ENCODE peak calls at places on chromosomes 1 and 21, in six cellular contexts. H is tibial nerve; W is testis; J is heart right ventricle; O is CD8-positive, alpha-beta T cell; D is upper lobe of right lung. R is an unnamed sample. For H3K4me1 and H3K27me3, the result is how much of the 10 kb centered on the place peaks cover.

GRCh38 chr1:97243973-97244560 is 522.5 kb downstream of the PTBP2 start:
- DNase-seq in H (no peak), W (no peak), J (no peak), O (no peak), D (no peak), R (no peak)

GRCh38 chr1:116537898-116538297 is 32.9 kb downstream of the CD58 start:
- DNase-seq in H (no peak), W (no peak), J (no peak), O (no peak), D (no peak), R (no peak)

GRCh38 chr1:37034301-37035013 is at the start of gene GRIK3:
- DNase-seq in H (no peak), W (peak), J (no peak), O (no peak), D (no peak), R (peak)

GRCh38 chr21:43029785-43030184 is 45.9 kb downstream of the CBS start:
- DNase-seq in H (no peak), W (no peak), J (no peak), O (no peak), D (peak), R (no peak)

GRCh38 chr1:51518033-51518729 is 885 bp downstream of the EPS15 start:
- DNase-seq in H (peak), W (peak), J (peak), O (peak), D (peak), R (peak)

GRCh38 chr1:197441990-197442389 is 173.9 kb downstream of the CRB1 start:
- DNase-seq in H (peak), W (no peak), J (peak), O (no peak), D (no peak), R (no peak)

GRCh38 chr1:115426271-115426771 is 88.3 kb upstream of the NGF start:
- DNase-seq in H (peak), W (peak), J (peak), O (no peak), D (no peak), R (no peak)

GRCh38 chr1:29162476-29163138 is 19.1 kb downstream of the SRSF4 start:
- DNase-seq in H (no peak), W (no peak), J (peak), O (no peak), D (no peak), R (no peak)

GRCh38 chr1:192793983-192794767 is 14.7 kb upstream of the RGS2 start:
- DNase-seq in H (no peak), W (no peak), J (no peak), O (no peak), D (no peak), R (no peak)

GRCh38 chr1:151134396-151134795 is 12.0 kb downstream of the SEMA6C start:
- DNase-seq in H (no peak), W (no peak), J (no peak), O (no peak), D (no peak), R (no peak)

GRCh38 chr1:210499956-210500355 is 171.3 kb downstream of the HHAT start:
- DNase-seq in H (no peak), W (no peak), J (no peak), O (no peak), D (no peak), R (no peak)

GRCh38 chr1:81305997-81306452 is 494.7 kb upstream of the ADGRL2 start:
- DNase-seq in H (peak), W (peak), J (no peak), O (no peak), D (no peak), R (peak)

GRCh38 chr1:2460996-2461751 is 14.9 kb upstream of the PLCH2 start:
- DNase-seq in H (no peak), W (no peak), J (no peak), O (no peak), D (no peak), R (no peak)

GRCh38 chr1:31784356-31785019 is 20.3 kb upstream of the ADGRB2 start:
- DNase-seq in H (no peak), W (no peak), J (no peak), O (no peak), D (peak), R (no peak)

GRCh38 chr1:182575540-182576149 is 13.4 kb downstream of the RNASEL start:
- DNase-seq in H (no peak), W (no peak), J (no peak), O (no peak), D (no peak), R (no peak)

GRCh38 chr1:221637641-221638041 is 104.2 kb downstream of the DUSP10 start:
- DNase-seq in H (no peak), W (peak), J (no peak), O (no peak), D (no peak), R (peak)

GRCh38 chr1:206714331-206715058 is 29.8 kb downstream of the MAPKAPK2 start:
- DNase-seq in H (no peak), W (no peak), J (no peak), O (no peak), D (peak), R (no peak)

GRCh38 chr1:206715120-206715519 is 30.4 kb downstream of the MAPKAPK2 start:
- DNase-seq in H (no peak), W (no peak), J (no peak), O (no peak), D (peak), R (no peak)

GRCh38 chr1:206715552-206716518 is 31.1 kb downstream of the MAPKAPK2 start:
- DNase-seq in H (no peak), W (no peak), J (no peak), O (no peak), D (peak), R (no peak)

GRCh38 chr1:206717237-206717989 is 32.7 kb downstream of the MAPKAPK2 start:
- DNase-seq in H (no peak), W (no peak), J (no peak), O (no peak), D (peak), R (no peak)

DNA sequence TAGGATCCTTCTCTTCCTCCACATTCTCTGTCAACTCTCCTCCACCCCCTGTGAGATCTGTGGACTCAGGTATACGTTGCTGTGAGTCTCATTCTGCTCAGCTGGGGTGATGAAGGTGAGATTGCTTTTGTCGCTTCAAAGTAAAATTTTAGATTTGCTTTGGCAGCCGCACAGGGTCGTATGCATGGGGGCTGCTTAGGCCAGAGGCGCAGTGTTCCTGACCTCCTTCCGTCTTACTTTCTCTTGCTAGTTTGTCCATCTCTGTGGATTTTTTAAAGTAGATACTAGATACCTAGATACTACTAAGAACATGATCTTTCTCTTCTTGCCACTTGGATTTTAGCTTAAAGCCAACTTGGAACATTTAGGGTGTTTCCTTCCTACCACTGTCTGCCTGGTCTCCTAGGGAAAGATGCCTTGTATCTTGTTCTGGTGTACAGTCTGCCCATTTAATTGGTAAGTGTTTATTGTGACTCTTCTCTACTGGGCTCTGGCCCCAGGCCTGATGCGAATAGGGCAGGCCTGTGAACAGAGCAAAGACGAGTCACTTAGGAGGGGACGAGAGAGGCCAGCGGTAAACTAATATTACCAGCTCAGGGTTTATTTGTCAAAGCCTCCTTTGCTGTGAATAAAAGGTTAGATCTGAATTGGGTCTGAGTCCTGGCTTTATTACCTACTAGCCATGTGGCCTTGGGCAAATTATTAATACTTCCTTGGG is 32.0 kb downstream of the MAPKAPK2 start:
- DNase-seq in H (no peak), W (no peak), J (no peak), O (no peak), D (peak), R (no peak)
- H3K4me1 ChIP-seq in H (half or more), W (under half), J (half or more), O (half or more), D (half or more), R (under half)

GRCh38 chr1:48547521-48547920 is 75.5 kb upstream of the SPATA6 start:
- DNase-seq in H (no peak), W (no peak), J (no peak), O (no peak), D (no peak), R (no peak)

GRCh38 chr1:48556161-48556850 is 84.3 kb upstream of the SPATA6 start:
- DNase-seq in H (no peak), W (no peak), J (no peak), O (no peak), D (no peak), R (no peak)

GRCh38 chr1:48552903-48553626 is 81.1 kb upstream of the SPATA6 start:
- DNase-seq in H (no peak), W (no peak), J (no peak), O (no peak), D (no peak), R (no peak)

GRCh38 chr1:48555271-48555670 is 83.3 kb upstream of the SPATA6 start:
- DNase-seq in H (no peak), W (no peak), J (no peak), O (no peak), D (no peak), R (no peak)

DNA sequence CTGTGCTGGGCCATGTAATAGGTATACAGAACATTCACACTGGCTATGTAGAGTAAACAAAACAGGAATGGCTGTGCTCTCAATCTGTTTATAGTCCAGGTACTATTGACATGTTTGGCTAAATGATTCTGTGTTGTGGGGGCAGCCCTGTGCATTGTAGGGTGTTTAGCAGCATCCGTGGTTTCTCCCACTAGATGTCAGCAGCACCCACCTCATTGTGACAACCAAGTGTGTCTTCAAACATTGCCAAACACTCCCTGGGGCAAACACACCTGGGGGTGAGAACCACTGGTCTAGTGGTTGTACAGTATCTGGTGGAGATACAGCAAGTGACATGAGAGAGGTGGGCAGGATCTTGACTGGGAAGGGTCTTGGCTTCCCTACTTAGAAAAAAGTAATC is 80.4 kb upstream of the SPATA6 start:
- DNase-seq in H (no peak), W (no peak), J (no peak), O (no peak), D (no peak), R (peak)
- TF ChIP-seq CTCF in H (no peak), W (no peak), J (no peak), O (no peak), D (peak), R (peak)

GRCh38 chr1:94104127-94104684 is 16.7 kb downstream of the ABCA4 start:
- DNase-seq in H (no peak), W (no peak), J (no peak), O (no peak), D (no peak), R (no peak)

GRCh38 chr1:94106716-94107115 is 14.2 kb downstream of the ABCA4 start:
- DNase-seq in H (no peak), W (no peak), J (no peak), O (no peak), D (no peak), R (no peak)

GRCh38 chr1:94105501-94105952 is 15.4 kb downstream of the ABCA4 start:
- DNase-seq in H (no peak), W (no peak), J (no peak), O (no peak), D (no peak), R (no peak)

GRCh38 chr1:94104776-94105462 is 16.0 kb downstream of the ABCA4 start:
- DNase-seq in H (no peak), W (no peak), J (no peak), O (no peak), D (no peak), R (no peak)

DNA sequence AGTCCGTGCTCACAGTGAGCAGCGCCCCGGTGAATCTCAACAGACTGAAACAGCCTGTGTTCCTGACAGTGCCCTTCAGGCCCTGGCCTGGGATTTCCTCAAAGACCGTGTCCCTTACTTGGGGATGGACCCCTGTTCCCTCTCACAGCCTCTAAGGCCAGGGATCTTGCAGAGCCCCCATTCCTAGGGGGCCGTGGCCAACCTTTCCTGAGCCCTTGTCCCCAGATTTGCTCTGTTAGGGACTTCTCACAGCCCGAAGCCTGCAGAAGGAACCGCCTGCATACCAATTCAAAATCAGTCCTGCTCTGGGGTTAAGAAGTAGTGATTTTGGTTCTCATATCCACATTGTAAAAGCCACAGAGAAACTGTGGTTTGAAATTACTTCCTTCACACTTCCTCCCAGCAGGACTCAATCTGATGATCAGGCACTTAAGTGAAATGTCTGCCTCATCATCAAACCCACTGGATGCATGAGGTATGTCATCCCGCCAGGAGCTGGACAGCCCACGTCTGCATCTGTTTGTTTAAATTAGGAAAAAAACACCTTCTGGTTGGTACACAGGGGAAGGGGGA is 14.9 kb downstream of the ABCA4 start:
- DNase-seq in H (no peak), W (no peak), J (no peak), O (no peak), D (no peak), R (no peak)
- H3K27me3 ChIP-seq in H (under half), W (under half), J (under half), O (under half), D (under half), R (under half)

GRCh38 chr1:205670611-205671430 is 9.5 kb downstream of the SLC45A3 start:
- DNase-seq in H (no peak), W (no peak), J (no peak), O (no peak), D (no peak), R (no peak)
- H3K4me1 ChIP-seq in H (under half), W (under half), J (under half), O (under half), D (under half), R (under half)

DNA sequence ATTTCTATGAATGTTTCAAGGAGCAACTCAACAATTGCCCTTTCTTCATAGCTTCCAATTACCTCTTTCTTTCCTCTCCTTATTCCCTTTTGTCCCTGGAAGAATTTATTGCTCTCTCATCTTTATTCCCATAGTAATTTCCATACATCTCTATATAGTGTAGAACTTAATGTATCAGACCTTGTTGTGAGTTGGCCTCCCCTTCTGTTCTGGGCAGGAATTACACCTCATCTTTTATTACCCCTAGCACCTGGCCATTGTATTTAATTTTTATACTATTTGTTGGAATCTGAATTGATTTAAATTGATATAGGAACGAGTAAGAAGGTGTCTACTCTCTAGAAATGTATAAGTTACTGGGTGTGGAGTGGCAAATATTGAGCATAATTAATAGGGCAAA is 114.5 kb downstream of the CACHD1 start:
- DNase-seq in H (no peak), W (no peak), J (no peak), O (no peak), D (no peak), R (no peak)
- TF ChIP-seq CTCF in H (no peak), W (no peak), J (no peak), O (peak), D (peak), R (peak)

R was measured in BE2C.